ENCODE peak calls at places on chromosome 10, in four cellular contexts. J, T, Y and S are unnamed samples.

GRCh38 chr10:121862624-121863023 is 65.2 kb downstream of the ATE1 start:
- DNase-seq in J (no peak), T (no peak), Y (no peak), S (no peak)

GRCh38 chr10:102657984-102658724 is 13.9 kb downstream of the TRIM8 start:
- DNase-seq in J (no peak), T (no peak), Y (no peak), S (no peak)

GRCh38 chr10:4807803-4808507 is 18.1 kb upstream of the AKR1E2 start:
- DNase-seq in J (no peak), T (no peak), Y (no peak), S (no peak)

GRCh38 chr10:76033457-76034196 is 602.2 kb downstream of the LRMDA start:
- DNase-seq in J (no peak), T (no peak), Y (no peak), S (no peak)

GRCh38 chr10:119498889-119499864 is 43.3 kb downstream of the RGS10 start:
- DNase-seq in J (no peak), T (no peak), Y (no peak), S (no peak)

GRCh38 chr10:110501142-110501937 is 3.6 kb downstream of the DUSP5 start:
- DNase-seq in J (peak), T (peak), Y (no peak), S (peak)

GRCh38 chr10:123379156-123379555 is 225.0 kb downstream of the BUB3 start:
- DNase-seq in J (no peak), T (no peak), Y (no peak), S (no peak)

GRCh38 chr10:121772890-121773289 is 154.9 kb downstream of the ATE1 start:
- DNase-seq in J (no peak), T (no peak), Y (no peak), S (no peak)

GRCh38 chr10:113320213-113320612 is 232.6 kb upstream of the HABP2 start:
- DNase-seq in J (no peak), T (no peak), Y (no peak), S (no peak)

GRCh38 chr10:6165221-6165725 is 37.5 kb upstream of the PFKFB3 start:
- DNase-seq in J (no peak), T (no peak), Y (no peak), S (no peak)

GRCh38 chr10:116120688-116121087 is 152.3 kb downstream of the GFRA1 start:
- DNase-seq in J (no peak), T (peak), Y (no peak), S (peak)

GRCh38 chr10:34713875-34714274 is 101.2 kb downstream of the PARD3 start:
- DNase-seq in J (no peak), T (no peak), Y (no peak), S (no peak)